ENCODE peak calls at places on chromosomes 7 and 10, in nine cellular contexts. D is psoas muscle, Q is GM06990, E is left ventricle myocardium inferior, I is epithelial cell of esophagus, G is transverse colon, K is Calu3, R is breast epithelium, F is lower lobe of right lung. W is an unnamed sample.
A peak's percentile ranks its signal among the peaks of the same experiment; 100 is the strongest.

GRCh38 chr10:24483701-24484100 is 240.0 kb downstream of the ARHGAP21 start:
- DNase-seq in D (peak; percentile 29), Q (no peak), E (no peak), I (peak; percentile 99), G (peak; percentile 81), K (peak; percentile 88), R (peak; percentile 95), F (peak; percentile 75), W (no peak)

GRCh38 chr7:137661634-137662033 is 185.1 kb downstream of the DGKI start:
- DNase-seq in D (no peak), Q (no peak), E (no peak), I (no peak), G (no peak), K (no peak), R (no peak), F (no peak), W (no peak)

GRCh38 chr7:93873998-93874574 is 16.5 kb downstream of the TFPI2 start:
- DNase-seq in D (no peak), Q (no peak), E (no peak), I (no peak), G (no peak), K (no peak), R (no peak), F (no peak), W (no peak)

GRCh38 chr7:90720970-90721768 is 125.0 kb downstream of the CDK14 start:
- DNase-seq in D (peak; percentile 14), Q (no peak), E (no peak), I (peak; percentile 34), G (peak; percentile 48), K (peak; percentile 16), R (peak; percentile 37), F (no peak), W (no peak)

GRCh38 chr10:88154596-88155250 is 291.3 kb downstream of the PTEN start:
- DNase-seq in D (no peak), Q (no peak), E (no peak), I (peak; percentile 59), G (no peak), K (no peak), R (no peak), F (no peak), W (no peak)

GRCh38 chr10:34710391-34710751 is 104.7 kb downstream of the PARD3 start:
- DNase-seq in D (peak; percentile 32), Q (no peak), E (no peak), I (peak; percentile 88), G (no peak), K (no peak), R (peak; percentile 41), F (no peak), W (no peak)

GRCh38 chr7:20329389-20330175 is 1.1 kb upstream of the ITGB8 start:
- DNase-seq in D (peak; percentile 21), Q (peak; percentile 58), E (peak; percentile 42), I (peak; percentile 80), G (peak; percentile 71), K (peak; percentile 94), R (peak; percentile 70), F (peak; percentile 75), W (no peak)

GRCh38 chr10:119283387-119283786 is 76.0 kb downstream of the GRK5 start:
- DNase-seq in D (no peak), Q (no peak), E (no peak), I (no peak), G (no peak), K (no peak), R (no peak), F (peak; percentile 24), W (no peak)

GRCh38 chr10:78954009-78954297 is 114.8 kb upstream of the ZMIZ1 start:
- DNase-seq in D (no peak), Q (no peak), E (no peak), I (no peak), G (no peak), K (no peak), R (no peak), F (no peak), W (no peak)

GRCh38 chr7:87116315-87116714 is 35.9 kb upstream of the DMTF1 start:
- DNase-seq in D (no peak), Q (no peak), E (no peak), I (no peak), G (no peak), K (no peak), R (no peak), F (no peak), W (no peak)

GRCh38 chr7:50711271-50712175 is 71.2 kb downstream of the GRB10 start:
- DNase-seq in D (peak; percentile 56), Q (no peak), E (peak; percentile 43), I (peak; percentile 54), G (no peak), K (no peak), R (no peak), F (no peak), W (no peak)

GRCh38 chr10:48762104-48763042 is 77.7 kb downstream of the WDFY4 start:
- DNase-seq in D (no peak), Q (no peak), E (no peak), I (no peak), G (no peak), K (no peak), R (no peak), F (no peak), W (no peak)

GRCh38 chr10:48763403-48763802 is 78.7 kb downstream of the WDFY4 start:
- DNase-seq in D (no peak), Q (no peak), E (no peak), I (no peak), G (no peak), K (no peak), R (no peak), F (no peak), W (no peak)

GRCh38 chr10:48765527-48765926 is 80.9 kb downstream of the WDFY4 start:
- DNase-seq in D (no peak), Q (no peak), E (no peak), I (no peak), G (no peak), K (no peak), R (no peak), F (no peak), W (no peak)

GRCh38 chr10:48764486-48764885 is 79.8 kb downstream of the WDFY4 start:
- DNase-seq in D (no peak), Q (no peak), E (no peak), I (no peak), G (no peak), K (no peak), R (no peak), F (no peak), W (no peak)

DNA sequence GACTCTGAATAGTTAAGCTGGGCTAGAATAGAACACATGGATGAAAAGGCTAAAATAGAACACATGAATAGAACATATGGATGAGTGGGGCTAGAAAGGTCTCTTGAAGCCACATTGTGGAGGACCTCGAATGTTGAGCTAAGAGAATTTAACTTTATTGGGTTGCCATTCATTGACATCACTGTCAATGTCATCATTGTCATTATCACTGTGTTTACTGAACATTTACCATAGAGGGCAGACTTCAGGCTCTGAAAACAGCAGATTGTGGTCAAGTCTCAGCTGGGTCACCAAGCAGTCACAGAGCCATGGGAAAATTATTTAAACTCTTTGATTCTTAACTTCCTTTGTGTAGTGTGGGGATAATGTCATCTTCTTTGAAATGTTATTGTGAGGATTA is 80.4 kb downstream of the WDFY4 start:
- DNase-seq in D (no peak), Q (no peak), E (no peak), I (no peak), G (no peak), K (no peak), R (no peak), F (no peak), W (no peak)
- TF ChIP-seq CTCF in D (no peak), Q (peak; percentile 36), E (no peak), I (no peak), G (no peak), K (no peak), R (no peak), F (no peak), W (no peak)

GRCh38 chr7:128672927-128673517 is 930 bp downstream of the GARIN1A start:
- DNase-seq in D (no peak), Q (no peak), E (no peak), I (peak; percentile 34), G (no peak), K (no peak), R (no peak), F (no peak), W (no peak)
- TF ChIP-seq CTCF in D (peak; percentile 28), Q (peak; percentile 70), E (peak; percentile 49), I (peak; percentile 64), G (peak; percentile 22), K (no peak), R (no peak), F (peak; percentile 29), W (peak; percentile 53)

DNA sequence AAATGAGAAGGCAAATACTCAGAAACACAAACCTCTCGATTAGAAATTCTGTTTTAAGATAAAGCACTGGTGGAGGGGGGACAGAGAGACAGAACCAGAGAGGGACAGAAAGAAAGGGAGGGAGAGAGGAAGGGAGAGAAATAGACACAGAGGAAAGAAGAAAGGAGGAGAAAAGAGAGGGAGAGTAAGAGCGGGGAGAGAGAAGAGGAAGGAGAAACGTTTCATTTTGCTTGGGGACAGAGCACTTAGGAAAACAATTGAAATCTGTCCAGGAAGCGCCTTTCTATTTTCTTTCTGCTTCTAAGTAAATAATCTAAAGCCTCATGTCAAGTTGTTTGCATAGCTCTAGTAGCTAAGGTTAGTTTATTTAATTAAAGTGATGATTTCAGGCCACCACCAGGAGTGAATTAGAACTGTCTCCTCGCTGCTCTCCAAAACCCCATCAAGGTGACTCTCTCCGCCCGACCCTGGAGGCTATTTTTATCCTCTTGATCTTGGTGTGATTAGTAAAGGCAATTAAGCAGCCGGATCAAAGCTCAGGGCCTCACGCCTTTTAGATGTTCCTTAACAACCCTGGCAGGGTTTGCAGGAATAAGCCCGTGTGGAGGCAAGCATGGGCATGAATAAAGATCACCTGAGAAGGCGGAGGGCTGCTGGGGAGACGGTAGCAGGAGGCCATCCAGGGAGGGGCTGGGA is 73.4 kb upstream of the INSIG1 start:
- DNase-seq in D (no peak), Q (no peak), E (no peak), I (peak; percentile 58), G (no peak), K (no peak), R (no peak), F (no peak), W (peak; percentile 70)
- TF ChIP-seq CTCF in D (no peak), Q (no peak), E (no peak), I (no peak), G (no peak), K (no peak), R (no peak), F (no peak), W (no peak)

GRCh38 chr7:6576024-6576866 is 1.0 kb upstream of the ZDHHC4 start:
- DNase-seq in D (no peak), Q (no peak), E (no peak), I (no peak), G (no peak), K (peak; percentile 22), R (no peak), F (no peak), W (no peak)

GRCh38 chr7:6577369-6578113 is at the start of gene ZDHHC4:
- DNase-seq in D (peak; percentile 93), Q (peak; percentile 94), E (peak; percentile 91), I (peak; percentile 83), G (peak; percentile 90), K (peak; percentile 95), R (peak; percentile 53), F (peak; percentile 94), W (peak; percentile 99)

GRCh38 chr7:6575246-6576023 is 1.8 kb upstream of the ZDHHC4 start:
- DNase-seq in D (no peak), Q (no peak), E (no peak), I (no peak), G (no peak), K (no peak), R (no peak), F (no peak), W (no peak)

GRCh38 chr7:6578114-6579084 is 1.1 kb downstream of the ZDHHC4 start:
- DNase-seq in D (no peak), Q (no peak), E (no peak), I (peak; percentile 78), G (no peak), K (no peak), R (no peak), F (no peak), W (no peak)

GRCh38 chr7:6579446-6579845 is 2.2 kb downstream of the ZDHHC4 start:
- DNase-seq in D (no peak), Q (no peak), E (no peak), I (no peak), G (no peak), K (no peak), R (no peak), F (no peak), W (no peak)
- TF ChIP-seq CTCF in D (no peak), Q (peak; percentile 24), E (no peak), I (peak; percentile 32), G (no peak), K (no peak), R (no peak), F (peak; percentile 11), W (no peak)